ENCODE peak calls at places on chromosome 16, in six cellular contexts. B is GM03348; C is stimulated activated effector memory CD8-positive, alpha-beta T cell treated with anti-CD3 and anti-CD28 coated beads, Interleukin-12 subunit alpha, Interleukin-12 subunit beta, amount 100 ng/mL, for 72 hours; W is stimulated activated CD4-positive, alpha-beta T cell treated with anti-CD3 and anti-CD28 coated beads, Interleukin-12 subunit alpha, Interleukin-12 subunit beta, amount 100 ng/mL, for 4 hours; Y is non-pigmented ciliary epithelial cell; Z is T-helper 22 cell. G is an unnamed sample.

GRCh38 chr16:10876799-10877341 is at the start of gene CIITA:
- DNase-seq in C (peak), Z (peak), W (peak), Y (peak), B (peak), G (no peak)

GRCh38 chr16:60031751-60032150 is 1297.6 kb upstream of the GOT2 start:
- DNase-seq in Z (no peak), Y (peak), B (peak), C (no peak), W (no peak), G (no peak)

GRCh38 chr16:47887496-47887895 is 268.3 kb downstream of the ABCC12 start:
- DNase-seq in Y (no peak), B (no peak), Z (no peak), C (no peak), W (no peak), G (no peak)

GRCh38 chr16:1183235-1183907 is 30.5 kb downstream of the CACNA1H start:
- DNase-seq in C (no peak), B (peak), W (no peak), Z (no peak), Y (no peak), G (no peak)

GRCh38 chr16:48442379-48442778 is 57.2 kb upstream of the SIAH1 start:
- DNase-seq in B (no peak), Z (no peak), W (no peak), C (no peak), Y (no peak), G (no peak)

GRCh38 chr16:27179500-27180072 is 23.7 kb upstream of the KDM8 start:
- DNase-seq in C (peak), W (peak), B (peak), Y (no peak), Z (peak), G (no peak)

GRCh38 chr16:82024274-82024673 is 10.8 kb upstream of the HSD17B2 start:
- DNase-seq in Y (no peak), W (no peak), B (no peak), Z (no peak), C (no peak), G (no peak)

GRCh38 chr16:23387666-23388065 is 65.3 kb downstream of the COG7 start:
- DNase-seq in Y (no peak), B (no peak), W (no peak), C (no peak), Z (no peak), G (no peak)

GRCh38 chr16:9107025-9107970 is 15.9 kb downstream of the HAPSTR1 start:
- DNase-seq in W (no peak), C (no peak), Z (no peak), Y (no peak), B (no peak), G (no peak)

GRCh38 chr16:2386990-2387389 is 42.3 kb upstream of the CCNF start:
- DNase-seq in B (no peak), W (no peak), Z (no peak), C (no peak), Y (no peak), G (no peak)

GRCh38 chr16:81483064-81483969 is 38.7 kb downstream of the CMIP start:
- DNase-seq in Z (no peak), Y (no peak), B (no peak), C (no peak), W (no peak), G (no peak)